ENCODE peak calls at places on chromosomes 16 and 17, in five cellular contexts. O is GM12878, I is K562, G is HepG2, D is upper lobe of left lung. K is an unnamed sample.

GRCh38 chr16:8877894-8878522 is 4.1 kb upstream of the LITAFD start:
- ATAC-seq in O (no peak), I (no peak), G (no peak), D (no peak), K (no peak)

GRCh38 chr17:37148171-37148570 is 199.4 kb downstream of the AATF start:
- ATAC-seq in O (no peak), I (no peak), G (no peak), D (no peak), K (no peak)

GRCh38 chr16:20915733-20916132 is 15.2 kb downstream of the LYRM1 start:
- ATAC-seq in O (peak; percentile 56), I (peak; percentile 95), G (no peak), D (no peak), K (no peak)

GRCh38 chr17:39739885-39740356 is 2.2 kb downstream of the GRB7 start:
- ATAC-seq in O (no peak), I (peak; percentile 24), G (peak; percentile 7), D (no peak), K (no peak)

GRCh38 chr17:29682054-29682453 is 59.3 kb upstream of the CORO6 start:
- ATAC-seq in O (peak; percentile 91), I (peak; percentile 79), G (no peak), D (peak; percentile 61), K (no peak)

GRCh38 chr17:19263621-19264010 is 26.4 kb downstream of the EPN2 start:
- ATAC-seq in O (no peak), I (no peak), G (no peak), D (no peak), K (peak; percentile 73)

GRCh38 chr17:13597723-13598347 is 3.9 kb downstream of the HS3ST3A1 start:
- ATAC-seq in O (no peak), I (peak; percentile 24), G (no peak), D (no peak), K (no peak)

GRCh38 chr16:30958164-30959083 is 870 bp downstream of the SETD1A start:
- ATAC-seq in O (peak; percentile 32), I (peak; percentile 65), G (peak; percentile 30), D (no peak), K (peak; percentile 23)

GRCh38 chr17:67558740-67559380 is 158.9 kb upstream of the NOL11 start:
- ATAC-seq in O (peak; percentile 35), I (no peak), G (no peak), D (no peak), K (peak; percentile 83)

GRCh38 chr16:82050506-82050905 is 15.5 kb downstream of the HSD17B2 start:
- ATAC-seq in O (no peak), I (no peak), G (peak; percentile 42), D (no peak), K (no peak)

GRCh38 chr17:75635610-75636202 is 2.5 kb downstream of the SMIM5 start:
- ATAC-seq in O (no peak), I (no peak), G (no peak), D (no peak), K (no peak)

GRCh38 chr17:58364270-58364942 is 12.4 kb upstream of the SUPT4H1 start:
- ATAC-seq in O (no peak), I (peak; percentile 92), G (peak; percentile 92), D (no peak), K (no peak)

GRCh38 chr17:64129515-64129764 is 504 bp downstream of the ERN1 start:
- ATAC-seq in O (no peak), I (no peak), G (no peak), D (no peak), K (no peak)

GRCh38 chr16:46763147-46763546 is 15.0 kb upstream of the MYLK3 start:
- ATAC-seq in O (no peak), I (no peak), G (no peak), D (no peak), K (no peak)

GRCh38 chr16:2170587-2171435 is 15.2 kb downstream of the TRAF7 start:
- ATAC-seq in O (no peak), I (no peak), G (no peak), D (no peak), K (peak; percentile 2)

GRCh38 chr16:15907863-15908478 is 19.6 kb upstream of the CEP20 start:
- ATAC-seq in O (peak; percentile 100), I (peak; percentile 100), G (peak; percentile 99), D (peak; percentile 30), K (no peak)

GRCh38 chr17:50163846-50164696 is 1.7 kb upstream of the SGCA start:
- ATAC-seq in O (peak; percentile 59), I (no peak), G (no peak), D (no peak), K (no peak)

GRCh38 chr16:1048442-1049112 is 24.0 kb upstream of the SSTR5 start:
- ATAC-seq in O (no peak), I (peak; percentile 91), G (peak; percentile 60), D (no peak), K (peak; percentile 18)

GRCh38 chr17:42311240-42312034 is 23.1 kb downstream of the STAT5A start:
- ATAC-seq in O (no peak), I (peak; percentile 70), G (peak; percentile 87), D (peak; percentile 93), K (peak; percentile 95)

GRCh38 chr16:23387666-23388065 is 65.3 kb downstream of the COG7 start:
- ATAC-seq in O (no peak), I (no peak), G (no peak), D (no peak), K (no peak)

GRCh38 chr16:81623365-81624102 is 155.6 kb upstream of the PLCG2 start:
- ATAC-seq in O (peak; percentile 76), I (peak; percentile 32), G (peak; percentile 14), D (no peak), K (no peak)

GRCh38 chr17:59800530-59800942 is 92.2 kb downstream of the TUBD1 start:
- ATAC-seq in O (peak; percentile 13), I (no peak), G (no peak), D (no peak), K (no peak)

GRCh38 chr16:19236561-19236960 is 49.0 kb upstream of the CLEC19A start:
- ATAC-seq in O (no peak), I (no peak), G (peak; percentile 57), D (peak; percentile 44), K (no peak)

GRCh38 chr17:42651392-42651791 is 7.7 kb upstream of the TUBG2 start:
- ATAC-seq in O (no peak), I (no peak), G (no peak), D (no peak), K (no peak)

GRCh38 chr16:65950211-65950610 is 416.3 kb upstream of the CDH5 start:
- ATAC-seq in O (no peak), I (no peak), G (no peak), D (no peak), K (no peak)

GRCh38 chr17:65305116-65305515 is 167.9 kb downstream of the RGS9 start:
- ATAC-seq in O (no peak), I (no peak), G (no peak), D (no peak), K (no peak)

GRCh38 chr16:85064186-85064585 is 36.6 kb downstream of the KIAA0513 start:
- ATAC-seq in O (no peak), I (no peak), G (no peak), D (no peak), K (no peak)

GRCh38 chr17:7496470-7497227 is 12.5 kb downstream of the POLR2A start:
- ATAC-seq in O (no peak), I (no peak), G (no peak), D (peak; percentile 9), K (no peak)

GRCh38 chr17:49848019-49848473 is at the start of gene TAC4:
- ATAC-seq in O (no peak), I (peak; percentile 9), G (peak; percentile 8), D (no peak), K (no peak)

GRCh38 chr17:31398381-31399275 is 7.2 kb downstream of the RAB11FIP4 start:
- ATAC-seq in O (peak; percentile 31), I (no peak), G (no peak), D (no peak), K (no peak)

GRCh38 chr17:32111141-32111771 is 31.0 kb upstream of the RHOT1 start:
- ATAC-seq in O (peak; percentile 38), I (peak; percentile 97), G (peak; percentile 86), D (no peak), K (peak; percentile 31)

GRCh38 chr17:15475620-15476354 is 8.4 kb upstream of the CDRT4 start:
- ATAC-seq in O (no peak), I (no peak), G (no peak), D (no peak), K (peak; percentile 88)

GRCh38 chr17:39757931-39758873 is 20.5 kb downstream of the GRB7 start:
- ATAC-seq in O (peak; percentile 10), I (no peak), G (no peak), D (no peak), K (no peak)

GRCh38 chr17:3532859-3533142 is 24.8 kb downstream of the TRPV3 start:
- ATAC-seq in O (no peak), I (no peak), G (no peak), D (no peak), K (no peak)

GRCh38 chr16:17346774-17347569 is 123.8 kb downstream of the XYLT1 start:
- ATAC-seq in O (peak; percentile 58), I (no peak), G (no peak), D (no peak), K (no peak)

DNA sequence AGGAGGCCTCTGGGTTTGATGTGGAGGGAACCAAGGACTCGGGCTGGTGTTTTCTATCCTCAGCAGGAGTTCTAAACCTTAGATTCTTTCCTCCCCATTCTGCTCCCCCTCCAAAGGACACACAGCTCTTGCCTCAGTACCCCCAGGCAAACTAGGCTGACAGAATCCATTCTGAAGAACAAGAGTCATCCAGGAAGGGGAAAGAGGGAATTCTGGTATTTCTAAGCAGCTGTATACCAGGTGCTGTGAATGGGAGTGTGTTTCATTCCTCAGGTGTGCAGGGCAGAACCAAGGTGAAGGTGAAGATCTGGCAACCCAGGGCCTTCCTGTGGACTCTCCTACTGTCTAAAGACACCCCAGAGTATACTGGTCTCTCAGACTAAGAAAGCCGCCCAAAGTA is 4.1 kb downstream of the INPP5K start:
- ATAC-seq in O (no peak), I (no peak), G (no peak), D (no peak), K (no peak)
- H3K27ac ChIP-seq in O (no peak overlapping the region), I (no peak overlapping the region), G (no peak overlapping the region), D (peak overlapping the region; percentile 78), K (peak overlapping the region; percentile 37)

GRCh38 chr16:57484515-57485005 is 1.7 kb downstream of the DOK4 start:
- ATAC-seq in O (no peak), I (no peak), G (no peak), D (no peak), K (no peak)
- TF ChIP-seq POLR2AphosphoS5 in O (no peak), I (no peak), G (no peak), D (no peak), K (no peak)

GRCh38 chr17:78358538-78359215 is 1.2 kb downstream of the SOCS3 start:
- ATAC-seq in O (peak; percentile 3), I (peak; percentile 1), G (no peak), D (no peak), K (no peak)

GRCh38 chr17:78361227-78361683 is 1.4 kb upstream of the SOCS3 start:
- ATAC-seq in O (no peak), I (no peak), G (no peak), D (no peak), K (no peak)

GRCh38 chr17:78359216-78359935 is 501 bp downstream of the SOCS3 start:
- ATAC-seq in O (peak; percentile 2), I (peak; percentile 32), G (no peak), D (no peak), K (peak; percentile 4)

GRCh38 chr17:78360371-78361226 is 722 bp upstream of the SOCS3 start:
- ATAC-seq in O (peak; percentile 57), I (peak; percentile 84), G (peak; percentile 86), D (peak; percentile 92), K (peak; percentile 71)

GRCh38 chr17:78359936-78360370 is at the start of gene SOCS3:
- ATAC-seq in O (peak; percentile 58), I (peak; percentile 87), G (peak; percentile 51), D (peak; percentile 90), K (peak; percentile 88)
- TF ChIP-seq EP300 in O (no peak), I (peak; percentile 63), G (peak; percentile 5), D (peak; percentile 89), K (no peak)

GRCh38 chr16:69927056-69927757 is 23.9 kb upstream of the CLEC18A start:
- ATAC-seq in O (no peak), I (no peak), G (peak; percentile 20), D (peak; percentile 30), K (peak; percentile 72)
- H3K27ac ChIP-seq in O (no peak overlapping the region), I (no peak overlapping the region), G (no peak overlapping the region), D (no peak overlapping the region), K (no peak overlapping the region)

K was measured in gastroesophageal sphincter.